ENCODE peak calls at places on chromosomes 13 and 19, in seven cellular contexts. R, N, Q, B, F, M and G are unnamed samples.

GRCh38 chr13:90008707-90009149 is 1338.8 kb upstream of the MIR17HG start:
- DNase-seq in R (no peak), N (no peak), Q (no peak), B (no peak), F (no peak), M (no peak), G (no peak)

GRCh38 chr13:95083758-95084157 is 217.5 kb downstream of the ABCC4 start:
- DNase-seq in R (peak), N (no peak), Q (no peak), B (no peak), F (no peak), M (peak), G (peak)

GRCh38 chr13:50699874-50700663 is 143.4 kb downstream of the DLEU7 start:
- DNase-seq in R (no peak), N (no peak), Q (no peak), B (no peak), F (no peak), M (no peak), G (peak)

GRCh38 chr13:31424130-31424729 is 224.5 kb downstream of the B3GLCT start:
- DNase-seq in R (peak), N (peak), Q (peak), B (peak), F (peak), M (peak), G (peak)

GRCh38 chr13:99179460-99179859 is 21.2 kb upstream of the UBAC2 start:
- DNase-seq in R (no peak), N (no peak), Q (no peak), B (no peak), F (peak), M (no peak), G (no peak)

GRCh38 chr13:36543671-36544070 is 111.4 kb downstream of the CCNA1 start:
- DNase-seq in R (peak), N (no peak), Q (no peak), B (peak), F (no peak), M (no peak), G (no peak)

GRCh38 chr19:50268046-50268445 is 61.1 kb downstream of the KCNC3 start:
- DNase-seq in R (peak), N (no peak), Q (no peak), B (no peak), F (no peak), M (no peak), G (no peak)

GRCh38 chr19:17873661-17874422 is 2.1 kb downstream of the SLC5A5 start:
- DNase-seq in R (no peak), N (no peak), Q (peak), B (peak), F (peak), M (peak), G (no peak)

GRCh38 chr19:43525836-43526771 is 897 bp downstream of the ETHE1 start:
- DNase-seq in R (no peak), N (peak), Q (peak), B (peak), F (peak), M (no peak), G (no peak)

GRCh38 chr19:58088521-58089052 is 9.4 kb downstream of the ZSCAN18 start:
- DNase-seq in R (no peak), N (no peak), Q (no peak), B (no peak), F (no peak), M (no peak), G (no peak)

GRCh38 chr19:17576758-17577532 is 21.5 kb downstream of the COLGALT1 start:
- DNase-seq in R (no peak), N (no peak), Q (no peak), B (peak), F (peak), M (peak), G (no peak)

GRCh38 chr13:99153219-99153618 is 47.4 kb upstream of the UBAC2 start:
- DNase-seq in R (peak), N (no peak), Q (no peak), B (no peak), F (no peak), M (peak), G (peak)

DNA sequence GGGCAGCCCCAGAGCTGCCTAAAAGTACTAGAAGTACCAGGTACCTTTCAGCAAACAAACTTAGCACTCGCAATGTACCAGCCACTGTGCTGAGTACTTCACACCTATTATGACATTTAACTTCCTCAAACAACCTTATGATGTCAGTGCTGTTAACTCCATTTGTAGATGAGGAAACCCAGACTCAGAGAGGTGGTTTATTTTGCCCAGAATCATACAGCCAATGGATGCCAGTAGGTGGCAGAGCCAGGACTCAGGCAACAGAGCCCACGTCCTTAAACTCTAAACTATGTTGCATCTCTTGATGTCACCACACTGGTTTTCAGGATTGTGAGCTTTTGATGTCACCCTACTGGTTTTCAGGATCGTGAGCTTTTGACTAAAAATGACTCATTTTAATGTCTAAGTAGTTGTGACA is 78.9 kb downstream of the FLT1 start:
- DNase-seq in R (no peak), N (no peak), Q (no peak), B (no peak), F (no peak), M (no peak), G (no peak)
- TF ChIP-seq CTCF in R (no peak), N (no peak), Q (no peak), B (no peak), F (no peak), M (no peak), G (no peak)

GRCh38 chr13:69008503-69008902 is 1099.1 kb upstream of the ATXN8OS start:
- DNase-seq in R (no peak), N (no peak), Q (no peak), B (no peak), F (no peak), M (peak), G (no peak)

DNA sequence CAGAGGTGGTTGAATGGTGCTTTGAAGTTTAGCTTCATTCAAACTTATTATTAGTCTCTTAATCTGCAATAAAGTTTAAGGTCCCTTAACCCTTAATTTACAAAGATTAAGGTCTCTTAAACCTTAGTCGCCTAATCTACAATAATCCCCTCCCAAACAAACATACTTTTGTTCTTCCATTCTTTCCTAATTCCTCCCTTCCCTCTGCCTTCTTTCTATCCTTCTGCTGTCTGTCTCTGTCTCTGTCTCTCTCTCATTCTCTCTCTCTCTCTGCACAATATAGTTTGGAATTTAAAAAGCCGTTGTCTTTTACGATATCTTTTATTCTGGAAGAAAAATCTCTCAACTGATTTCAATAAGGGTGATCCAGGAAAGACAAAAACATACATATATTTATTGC is 1096.8 kb upstream of the ATXN8OS start:
- DNase-seq in R (no peak), N (no peak), Q (no peak), B (no peak), F (no peak), M (no peak), G (no peak)
- H3K4me3 ChIP-seq in R (no peak), N (no peak), Q (no peak), B (no peak), F (no peak), M (no peak), G (no peak)

DNA sequence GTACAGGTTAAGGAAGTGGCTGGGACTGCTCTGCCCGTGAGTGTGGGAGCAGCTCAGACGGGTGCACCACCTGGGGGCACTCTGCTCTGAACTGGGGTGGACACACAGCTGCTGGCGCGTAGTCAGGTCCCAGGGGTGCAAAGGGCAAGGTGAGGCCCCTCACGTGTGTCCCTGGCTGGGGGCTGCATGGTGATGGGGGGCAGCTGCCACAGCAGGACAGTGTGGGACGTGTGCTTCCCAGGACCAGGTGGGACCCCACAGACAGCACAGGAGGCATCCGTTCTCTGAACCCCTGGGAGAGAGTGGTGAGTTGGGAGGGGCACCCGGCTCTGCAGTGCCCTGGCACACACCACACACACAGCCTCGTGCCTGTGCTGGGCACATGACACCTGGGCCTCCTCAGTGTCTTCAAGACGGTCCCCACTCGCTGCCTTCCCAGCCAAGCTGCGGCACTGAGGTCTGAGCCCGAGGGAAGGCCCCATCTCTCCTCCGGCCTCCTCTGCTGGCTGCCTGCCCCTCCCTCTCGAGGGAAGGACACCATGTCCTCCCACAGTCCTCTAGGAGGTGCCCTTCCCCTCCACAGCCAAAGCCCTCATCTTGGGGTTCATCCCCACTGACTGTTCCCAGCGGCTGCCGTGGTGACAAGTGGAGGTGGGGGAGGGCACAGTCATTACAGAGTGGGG is 24.7 kb downstream of the CILP2 start:
- DNase-seq in R (no peak), N (no peak), Q (peak), B (no peak), F (no peak), M (no peak), G (no peak)
- TF ChIP-seq CTCF in R (no peak), N (no peak), Q (peak), B (no peak), F (no peak), M (no peak), G (peak)

DNA sequence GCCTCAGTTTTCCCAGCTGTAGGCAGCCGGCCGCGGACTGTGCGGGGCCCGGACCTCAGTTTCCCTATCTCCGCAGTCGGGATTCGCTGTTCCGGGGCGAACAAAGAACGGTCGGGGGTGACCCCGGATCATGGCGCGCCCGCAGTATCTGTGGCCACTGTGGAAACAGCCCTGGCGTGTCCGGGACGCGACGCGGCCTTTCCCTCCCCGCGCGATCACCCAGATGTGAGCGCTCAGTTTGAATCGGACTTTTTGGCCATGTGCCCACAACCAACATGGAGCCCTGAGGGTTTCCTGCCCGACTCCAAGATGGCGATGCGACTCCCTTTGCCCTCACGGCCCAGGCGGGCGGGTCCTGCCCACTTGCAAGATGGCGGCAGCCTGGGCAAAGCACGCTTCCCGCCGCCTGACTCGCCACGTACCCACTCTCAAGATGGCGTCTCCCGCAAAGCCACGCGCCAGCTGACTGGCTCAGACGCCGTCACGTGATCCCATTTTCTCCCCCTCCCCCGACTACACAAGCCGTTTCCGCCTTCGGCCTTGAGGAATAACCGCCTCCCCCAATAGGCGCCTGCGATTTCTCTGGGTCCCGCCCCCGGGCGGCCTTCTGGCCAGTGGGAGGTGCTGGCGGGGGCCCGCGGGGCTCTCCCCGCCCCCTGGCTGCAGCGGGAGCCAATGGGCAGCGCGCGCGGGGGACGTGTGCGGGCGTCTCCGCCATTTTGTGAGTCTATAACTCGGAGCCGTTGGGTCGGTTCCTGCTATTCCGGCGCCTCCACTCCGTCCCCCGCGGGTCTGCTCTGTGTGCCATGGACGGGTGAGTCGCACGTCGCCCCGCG is at the start of gene PTBP1:
- DNase-seq in R (peak), N (peak), Q (peak), B (peak), F (peak), M (peak), G (peak)
- H3K4me3 ChIP-seq in R (peak), N (peak), Q (peak), B (peak), F (peak), M (peak), G (peak)

GRCh38 chr13:106376411-106377112 is 158.9 kb downstream of the EFNB2 start:
- DNase-seq in R (peak), N (no peak), Q (no peak), B (no peak), F (no peak), M (peak), G (peak)

GRCh38 chr13:106373304-106373988 is 162.0 kb downstream of the EFNB2 start:
- DNase-seq in R (no peak), N (no peak), Q (no peak), B (no peak), F (no peak), M (no peak), G (peak)

GRCh38 chr13:106373989-106374572 is 161.4 kb downstream of the EFNB2 start:
- DNase-seq in R (peak), N (no peak), Q (no peak), B (no peak), F (no peak), M (no peak), G (peak)

GRCh38 chr13:106375085-106375484 is 160.4 kb downstream of the EFNB2 start:
- DNase-seq in R (no peak), N (no peak), Q (no peak), B (no peak), F (no peak), M (no peak), G (no peak)

GRCh38 chr13:106374631-106375030 is 160.8 kb downstream of the EFNB2 start:
- DNase-seq in R (no peak), N (no peak), Q (no peak), B (no peak), F (no peak), M (no peak), G (no peak)
- TF ChIP-seq CTCF in R (no peak), N (no peak), Q (no peak), B (no peak), F (no peak), M (no peak), G (no peak)

GRCh38 chr19:3586124-3586626 is 897 bp downstream of the GIPC3 start:
- DNase-seq in R (no peak), N (no peak), Q (no peak), B (peak), F (no peak), M (no peak), G (no peak)
- H3K4me3 ChIP-seq in R (peak), N (peak), Q (peak), B (peak), F (no peak), M (peak), G (peak)

DNA sequence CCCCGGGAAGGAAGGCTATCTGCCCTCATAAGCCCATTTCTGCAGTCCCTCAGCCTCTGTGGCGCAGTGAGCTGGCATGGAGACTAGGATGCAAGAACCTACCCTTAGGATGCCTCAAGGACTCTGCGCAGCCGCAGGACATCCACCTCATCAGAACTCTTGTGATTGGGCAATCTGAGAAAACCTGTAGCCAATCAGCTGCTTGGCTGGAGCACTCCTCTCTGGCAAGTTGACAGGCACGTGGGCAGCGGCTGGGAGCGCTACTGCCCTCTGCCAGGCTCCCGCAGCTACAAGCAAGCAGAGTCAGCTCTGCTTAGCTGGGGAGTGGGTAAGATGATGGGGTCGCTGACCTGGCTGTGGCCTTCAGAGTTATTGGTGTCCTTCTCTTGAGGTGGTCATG is 1.5 kb upstream of the ECSIT start:
- DNase-seq in R (peak), N (peak), Q (peak), B (peak), F (peak), M (peak), G (peak)
- TF ChIP-seq CTCF in R (peak), N (no peak), Q (peak), B (peak), F (no peak), M (no peak), G (peak)